ENCODE peak calls at places on chromosome 5, in four cellular contexts. J is GM13977, U is endodermal cell, C is pancreas. L is an unnamed sample.

GRCh38 chr5:74257645-74258328 is 382.7 kb downstream of the ENC1 start:
- DNase-seq in J (no peak), U (peak), C (no peak), L (no peak)

GRCh38 chr5:37495210-37495609 is 116.1 kb downstream of the WDR70 start:
- DNase-seq in C (no peak), J (no peak), U (no peak), L (no peak)

GRCh38 chr5:138784590-138784989 is 31.4 kb downstream of the CTNNA1 start:
- DNase-seq in U (no peak), J (no peak), C (no peak), L (no peak)

GRCh38 chr5:74767579-74767913 is 497 bp downstream of the NSA2 start:
- DNase-seq in U (peak), C (no peak), J (peak), L (peak)

GRCh38 chr5:153147891-153148623 is 342.4 kb upstream of the GRIA1 start:
- DNase-seq in J (peak), U (peak), C (peak), L (peak)

GRCh38 chr5:167296680-167297079 is 994.8 kb upstream of the WWC1 start:
- DNase-seq in C (no peak), J (no peak), U (no peak), L (no peak)

GRCh38 chr5:10306114-10306513 is 1.6 kb downstream of the CMBL start:
- DNase-seq in C (no peak), U (peak), J (no peak), L (no peak)

GRCh38 chr5:171830686-171831085 is 45.1 kb downstream of the SMIM23 start:
- DNase-seq in C (no peak), J (no peak), U (no peak), L (no peak)

GRCh38 chr5:50745221-50745620 is 78.8 kb downstream of the PARP8 start:
- DNase-seq in C (no peak), U (no peak), J (no peak), L (no peak)

GRCh38 chr5:75310212-75310611 is 26.8 kb upstream of the HMGCR start:
- DNase-seq in C (no peak), U (no peak), J (no peak), L (no peak)

GRCh38 chr5:10485142-10485795 is 43.6 kb downstream of the ROPN1L start:
- DNase-seq in J (no peak), C (no peak), U (peak), L (no peak)

GRCh38 chr5:56759521-56759920 is 55.8 kb upstream of the MAP3K1 start:
- DNase-seq in U (no peak), C (peak), J (no peak), L (no peak)

GRCh38 chr5:57448751-57449150 is 33.9 kb downstream of the ACTBL2 start:
- DNase-seq in J (no peak), C (no peak), U (no peak), L (no peak)

GRCh38 chr5:61966991-61967390 is 339.0 kb upstream of the KIF2A start:
- DNase-seq in C (no peak), J (no peak), U (peak), L (no peak)

GRCh38 chr5:157721159-157721558 is 10.1 kb upstream of the THG1L start:
- DNase-seq in J (no peak), U (no peak), C (no peak), L (no peak)

GRCh38 chr5:171162602-171163001 is 146.4 kb upstream of the TLX3 start:
- DNase-seq in C (no peak), U (peak), J (no peak), L (no peak)

GRCh38 chr5:154542581-154542980 is 64.6 kb upstream of the HAND1 start:
- DNase-seq in U (no peak), J (no peak), C (no peak), L (no peak)

GRCh38 chr5:37247036-37247435 is 2.1 kb downstream of the CPLANE1 start:
- DNase-seq in J (no peak), U (no peak), C (no peak), L (no peak)

GRCh38 chr5:115898656-115899055 is 56.9 kb downstream of the AP3S1 start:
- DNase-seq in C (no peak), U (no peak), J (no peak), L (no peak)

GRCh38 chr5:169746147-169746694 is 109.1 kb downstream of the DOCK2 start:
- DNase-seq in J (peak), C (no peak), U (peak), L (peak)

GRCh38 chr5:73395274-73395673 is 53.3 kb downstream of the FOXD1 start:
- DNase-seq in U (no peak), C (no peak), J (no peak), L (no peak)

GRCh38 chr5:168307022-168307421 is 15.6 kb downstream of the WWC1 start:
- DNase-seq in J (no peak), C (no peak), U (no peak), L (no peak)

GRCh38 chr5:5348576-5348975 is 73.9 kb upstream of the ICE1 start:
- DNase-seq in J (no peak), C (no peak), U (no peak), L (no peak)

GRCh38 chr5:32833127-32833526 is 122.0 kb downstream of the NPR3 start:
- DNase-seq in J (no peak), U (no peak), C (no peak), L (no peak)

GRCh38 chr5:115895821-115896220 is 54.1 kb downstream of the AP3S1 start:
- DNase-seq in U (no peak), J (no peak), C (no peak), L (no peak)

GRCh38 chr5:154970759-154971158 is 29.9 kb downstream of the MRPL22 start:
- DNase-seq in C (no peak), U (no peak), J (no peak), L (no peak)

DNA sequence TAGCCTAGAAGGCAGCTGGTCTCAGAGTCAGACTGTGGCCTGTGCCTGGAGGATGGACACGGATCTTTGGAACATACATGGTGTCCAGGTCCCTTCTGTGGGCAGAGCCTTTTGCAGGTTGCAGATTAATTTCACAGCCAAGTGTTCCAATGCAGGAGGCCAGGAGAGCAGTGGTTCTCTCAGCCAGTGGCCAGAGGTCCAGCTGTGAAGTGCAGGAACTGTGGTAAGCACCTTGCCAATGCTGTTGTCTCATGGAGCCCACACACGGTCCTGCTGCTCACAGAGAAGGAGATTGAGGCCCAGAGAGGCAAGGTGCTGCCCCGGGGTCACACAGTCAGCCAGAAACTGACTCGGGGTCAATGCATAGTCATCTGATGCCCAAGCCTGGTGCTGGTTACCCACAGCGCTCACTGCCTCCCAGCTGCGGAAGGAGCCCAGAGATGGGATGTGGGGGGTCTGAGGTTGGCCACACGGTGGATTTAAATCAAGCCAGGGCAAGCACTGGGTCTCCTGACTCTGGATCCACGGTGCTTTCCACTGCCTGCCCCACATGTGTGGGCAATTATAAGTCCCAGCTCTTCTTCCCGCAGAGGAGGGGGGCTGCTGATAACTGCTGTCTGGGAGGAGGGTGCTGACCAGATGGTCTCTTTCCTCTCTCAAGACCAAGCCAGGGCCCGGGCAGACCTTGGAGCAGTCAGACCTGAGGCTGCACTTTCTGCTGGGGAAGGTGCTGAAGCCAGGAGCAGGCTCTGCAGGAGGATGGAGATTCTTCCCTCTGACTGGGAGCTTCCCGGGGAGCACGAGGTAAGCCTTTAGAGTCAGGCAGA is 2.8 kb downstream of the PDGFRB start:
- DNase-seq in U (peak), C (no peak), J (no peak), L (no peak)
- TF ChIP-seq CTCF in U (no peak), C (no peak), J (no peak), L (no peak)

GRCh38 chr5:40775085-40775845 is 19.5 kb upstream of the TTC33 start:
- DNase-seq in C (no peak), J (no peak), U (no peak), L (no peak)

GRCh38 chr5:40775846-40776657 is 20.3 kb upstream of the TTC33 start:
- DNase-seq in C (no peak), J (no peak), U (no peak), L (no peak)

GRCh38 chr5:40778133-40778532 is 20.0 kb downstream of the PRKAA1 start:
- DNase-seq in J (no peak), U (no peak), C (no peak), L (no peak)

GRCh38 chr5:40776658-40776977 is 20.9 kb upstream of the TTC33 start:
- DNase-seq in U (no peak), C (no peak), J (no peak), L (no peak)

GRCh38 chr5:40774626-40775025 is 18.9 kb upstream of the TTC33 start:
- DNase-seq in U (no peak), C (no peak), J (no peak), L (no peak)
- TF ChIP-seq CTCF in U (peak), C (no peak), J (no peak), L (no peak)

GRCh38 chr5:141371572-141372475 is 1.8 kb downstream of the PCDHGB3 start:
- DNase-seq in U (no peak), J (no peak), C (no peak), L (no peak)

GRCh38 chr5:141373673-141374317 is at the start of gene PCDHGA6:
- DNase-seq in U (no peak), C (no peak), J (no peak), L (no peak)

GRCh38 chr5:141366016-141366896 is 2.3 kb downstream of the PCDHGA5 start:
- DNase-seq in C (no peak), J (no peak), U (no peak), L (no peak)

GRCh38 chr5:141374627-141375026 is 936 bp downstream of the PCDHGA6 start:
- DNase-seq in U (no peak), C (no peak), J (no peak), L (no peak)

DNA sequence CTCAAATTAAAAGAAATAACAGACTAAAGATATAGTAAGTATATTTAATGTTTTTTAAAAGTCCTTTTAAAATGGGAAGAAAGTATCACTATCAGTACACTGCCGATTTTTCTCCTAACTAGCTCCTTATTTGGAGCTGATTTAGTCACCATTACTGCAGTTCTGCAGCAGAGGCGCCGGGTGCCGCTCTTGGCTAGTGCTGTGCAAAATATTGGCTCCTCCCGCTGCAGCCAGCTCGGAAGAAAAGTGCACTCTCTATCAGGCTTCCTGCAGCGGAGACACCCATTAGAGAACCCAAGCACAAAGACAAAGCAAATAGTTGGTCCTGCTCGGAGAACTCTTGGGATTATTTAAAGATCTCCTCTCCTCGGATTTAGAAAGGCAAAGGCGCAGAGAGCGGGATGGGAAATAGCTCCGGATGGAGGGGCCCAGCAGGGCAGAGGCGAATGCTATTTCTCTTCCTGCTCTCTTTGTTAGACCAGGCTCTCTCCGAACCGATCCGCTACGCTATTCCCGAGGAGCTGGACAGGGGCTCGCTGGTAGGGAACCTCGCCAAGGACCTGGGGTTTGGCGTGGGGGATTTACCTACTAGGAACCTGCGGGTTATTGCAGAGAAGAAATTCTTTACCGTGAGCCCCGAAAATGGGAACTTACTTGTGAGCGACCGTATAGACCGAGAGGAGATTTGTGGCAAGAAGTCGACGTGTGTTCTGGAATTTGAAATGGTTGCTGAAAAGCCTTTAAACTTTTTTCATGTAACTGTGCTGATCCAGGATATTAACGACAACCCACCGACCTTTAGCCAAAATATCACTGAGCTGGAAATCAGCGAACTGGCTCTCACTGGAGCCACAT is at the start of gene PCDHGB3:
- DNase-seq in J (peak), U (no peak), C (no peak), L (peak)
- TF ChIP-seq CTCF in J (peak), U (peak), C (no peak), L (peak)

DNA sequence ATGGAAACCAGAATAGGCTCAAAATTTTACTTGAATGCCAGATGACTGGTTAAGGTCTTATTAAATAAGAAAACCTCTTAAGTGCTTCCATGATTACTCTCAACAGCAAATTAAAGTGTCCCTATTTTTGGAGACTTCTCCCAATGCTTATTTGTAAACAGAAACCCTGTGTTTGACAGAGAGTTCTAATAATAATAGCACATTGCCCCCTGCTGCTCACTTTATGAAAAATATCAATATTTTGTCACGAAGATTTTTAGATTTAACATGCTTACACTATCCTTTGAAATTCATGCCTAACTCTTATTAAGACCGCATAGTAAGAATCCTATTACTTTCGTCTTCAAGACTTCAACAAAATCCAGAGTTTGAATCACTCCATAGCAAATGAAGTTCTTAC is 75.4 kb upstream of the PRRC1 start:
- DNase-seq in U (no peak), J (peak), C (no peak), L (peak)
- TF ChIP-seq CTCF in U (peak), J (peak), C (peak), L (no peak)

L was measured in GM20000.